ENCODE peak calls at places on chromosomes 2 and 18, in nine cellular contexts. W is lower lobe of right lung, H is transverse colon, O is right atrium auricular region, S is H9, Q is thoracic aorta, V is left lung, G is endothelial cell of umbilical vein, L is endodermal cell. N is an unnamed sample.

GRCh38 chr2:8230466-8230865 is 451.4 kb upstream of the ID2 start:
- DNase-seq in G (no peak), H (no peak), V (no peak), L (no peak), W (no peak), O (no peak), S (no peak), Q (no peak), N (no peak)

GRCh38 chr18:75811156-75811555 is 383.7 kb upstream of the SMIM21 start:
- DNase-seq in H (no peak), O (no peak), G (no peak), S (no peak), L (no peak), W (no peak), V (no peak), Q (no peak), N (no peak)

GRCh38 chr2:186201371-186201770 is 284.7 kb upstream of the ZC3H15 start:
- DNase-seq in S (no peak), H (no peak), O (no peak), V (no peak), L (no peak), Q (no peak), W (no peak), G (no peak), N (no peak)

GRCh38 chr2:192544371-192544955 is 349.7 kb upstream of the TMEFF2 start:
- DNase-seq in W (no peak), L (no peak), S (no peak), O (no peak), V (no peak), Q (no peak), H (no peak), G (no peak), N (peak; percentile 38)

GRCh38 chr2:171630812-171631626 is 56.2 kb upstream of the DYNC1I2 start:
- DNase-seq in H (no peak), O (no peak), L (no peak), W (no peak), V (no peak), G (no peak), Q (no peak), S (no peak), N (no peak)

GRCh38 chr2:99728166-99728565 is 238.3 kb upstream of the REV1 start:
- DNase-seq in W (no peak), G (no peak), H (no peak), O (no peak), V (no peak), S (no peak), Q (no peak), L (no peak), N (no peak)

GRCh38 chr2:231936491-231936890 is 10.3 kb upstream of the NPPC start:
- DNase-seq in V (no peak), L (no peak), O (no peak), Q (no peak), S (no peak), W (no peak), H (no peak), G (no peak), N (no peak)

GRCh38 chr2:10721344-10722251 is at the start of gene ATP6V1C2:
- DNase-seq in V (peak; percentile 90), O (no peak), H (peak; percentile 78), G (no peak), Q (no peak), S (peak; percentile 67), L (peak; percentile 86), W (peak; percentile 68), N (no peak)

GRCh38 chr2:151862688-151863087 is 34.5 kb upstream of the ARL5A start:
- DNase-seq in L (no peak), G (no peak), Q (no peak), H (no peak), O (no peak), V (no peak), S (no peak), W (no peak), N (no peak)

GRCh38 chr2:17479875-17480274 is 38.4 kb downstream of the RAD51AP2 start:
- DNase-seq in L (no peak), H (no peak), O (no peak), G (no peak), V (no peak), Q (no peak), S (no peak), W (no peak), N (no peak)

GRCh38 chr2:15313657-15314056 is 247.5 kb downstream of the NBAS start:
- DNase-seq in H (no peak), W (no peak), Q (no peak), O (no peak), L (no peak), G (no peak), V (no peak), S (no peak), N (no peak)

GRCh38 chr18:46169464-46169941 is 65.3 kb downstream of the HAUS1 start:
- DNase-seq in W (no peak), Q (no peak), S (no peak), O (no peak), V (no peak), L (no peak), G (peak; percentile 23), H (no peak), N (no peak)

GRCh38 chr2:109213646-109214417 is 84.8 kb downstream of the SH3RF3 start:
- DNase-seq in W (peak; percentile 57), G (peak; percentile 60), H (no peak), L (no peak), V (no peak), S (no peak), O (peak; percentile 61), Q (no peak), N (peak; percentile 9)

GRCh38 chr2:205290299-205290698 is 392.0 kb upstream of the NRP2 start:
- DNase-seq in G (no peak), Q (no peak), H (no peak), S (no peak), L (no peak), W (no peak), O (no peak), V (no peak), N (no peak)

GRCh38 chr18:4430836-4431235 is 24.3 kb downstream of the DLGAP1 start:
- DNase-seq in O (no peak), V (no peak), S (no peak), G (no peak), W (no peak), L (no peak), H (no peak), Q (no peak), N (no peak)

GRCh38 chr18:75216926-75217303 is 6.3 kb downstream of the TSHZ1 start:
- DNase-seq in V (no peak), H (no peak), W (no peak), O (no peak), Q (no peak), L (no peak), S (no peak), G (no peak), N (no peak)

GRCh38 chr2:231144896-231145295 is 20.1 kb upstream of the HTR2B start:
- DNase-seq in V (no peak), W (no peak), Q (no peak), H (no peak), L (no peak), O (no peak), G (no peak), S (no peak), N (no peak)

GRCh38 chr18:75198046-75198445 is 10.9 kb downstream of the PTGR3 start:
- DNase-seq in S (no peak), L (no peak), O (no peak), G (no peak), V (no peak), Q (no peak), W (no peak), H (no peak), N (no peak)

GRCh38 chr2:68318686-68319396 is 908 bp downstream of the CNRIP1 start:
- DNase-seq in O (no peak), Q (no peak), W (peak; percentile 47), S (peak; percentile 30), L (no peak), G (peak; percentile 40), H (peak; percentile 10), V (peak; percentile 82), N (no peak)

GRCh38 chr2:30239308-30240161 is 8.2 kb downstream of the LBH start:
- DNase-seq in L (peak; percentile 92), Q (no peak), H (peak; percentile 79), O (peak; percentile 87), V (no peak), S (peak; percentile 84), W (peak; percentile 72), G (peak; percentile 58), N (no peak)

GRCh38 chr2:212970132-212970531 is 181.3 kb downstream of the IKZF2 start:
- DNase-seq in H (no peak), O (no peak), V (no peak), W (no peak), L (no peak), Q (no peak), S (no peak), G (no peak), N (no peak)

GRCh38 chr18:62177271-62177670 is 9.6 kb downstream of the PIGN start:
- DNase-seq in G (peak; percentile 54), S (no peak), L (no peak), Q (no peak), O (no peak), V (no peak), H (no peak), W (no peak), N (no peak)
- TF ChIP-seq CTCF in G (no peak), S (no peak), L (no peak), Q (no peak), O (no peak), V (no peak), H (no peak), W (no peak), N (no peak)

DNA sequence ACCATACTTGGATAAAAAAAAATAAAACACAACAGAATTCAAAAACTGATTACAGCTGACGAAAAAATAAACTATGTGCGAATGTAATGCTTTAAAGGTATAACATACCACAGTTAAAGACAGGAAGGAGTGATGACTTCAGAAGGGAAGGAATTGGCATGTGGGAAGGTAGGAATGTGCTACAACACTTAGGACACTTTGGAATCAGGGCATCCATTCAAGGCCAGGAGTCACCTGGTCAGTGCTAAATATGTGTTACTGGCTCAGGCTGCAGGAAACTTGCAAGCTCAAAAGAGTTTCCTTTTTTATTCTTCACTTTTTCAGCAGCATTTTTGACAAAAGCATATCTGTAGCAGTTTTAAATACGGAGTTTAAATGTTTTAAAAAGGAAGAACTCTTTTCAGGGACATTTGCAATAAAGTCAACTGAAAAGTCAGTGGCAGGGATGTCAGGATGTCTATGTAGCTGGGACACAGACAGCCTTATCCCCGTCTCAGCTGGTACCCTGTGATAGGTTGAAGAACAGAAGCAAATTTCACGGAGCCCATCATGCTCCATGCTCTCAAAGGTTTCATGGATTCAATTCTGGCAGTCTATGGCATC is 138.0 kb upstream of the KLHL14 start:
- DNase-seq in V (no peak), S (no peak), G (no peak), O (no peak), Q (no peak), H (no peak), W (no peak), L (peak; percentile 55), N (no peak)
- H3K27ac ChIP-seq in V (no peak overlapping the region), S (no peak overlapping the region), G (no peak overlapping the region), O (no peak overlapping the region), Q (no peak overlapping the region), H (no peak overlapping the region), W (no peak overlapping the region), L (no peak overlapping the region), N (no peak overlapping the region)

GRCh38 chr2:105789745-105790466 is 45.2 kb downstream of the NCK2 start:
- DNase-seq in V (no peak), L (no peak), O (no peak), G (peak; percentile 79), W (no peak), Q (peak; percentile 54), H (peak; percentile 36), S (no peak), N (no peak)
- TF ChIP-seq CTCF in V (no peak), L (peak; percentile 46), O (no peak), G (no peak), W (no peak), Q (no peak), H (no peak), S (peak; percentile 41), N (peak; percentile 56)

GRCh38 chr18:8174758-8175157 is 434.5 kb upstream of the RAB12 start:
- DNase-seq in O (no peak), Q (no peak), L (no peak), S (no peak), V (no peak), H (no peak), G (no peak), W (no peak), N (no peak)
- H3K27ac ChIP-seq in O (no peak overlapping the region), Q (no peak overlapping the region), L (no peak overlapping the region), S (no peak overlapping the region), V (no peak overlapping the region), H (no peak overlapping the region), G (no peak overlapping the region), W (no peak overlapping the region), N (no peak overlapping the region)